ENCODE peak calls at places on chromosomes 11 and 22, in five cellular contexts. X is substantia nigra, C is Peyer's patch, T is ELR, V is A549. G is an unnamed sample.

GRCh38 chr22:42764895-42765363 is 44.3 kb upstream of the A4GALT start:
- DNase-seq in X (no peak), C (no peak), T (no peak), V (no peak), G (no peak)

GRCh38 chr11:123062892-123063395 is 1.0 kb upstream of the HSPA8 start:
- DNase-seq in X (no peak), C (no peak), T (peak), V (no peak), G (no peak)

GRCh38 chr22:36360871-36361383 is 26.8 kb downstream of the MYH9 start:
- DNase-seq in X (no peak), C (no peak), T (no peak), V (no peak), G (no peak)

GRCh38 chr11:115170133-115170815 is 333.9 kb downstream of the CADM1 start:
- DNase-seq in X (peak), C (no peak), T (peak), V (peak), G (no peak)

GRCh38 chr11:118241191-118242098 is 10.7 kb downstream of the MPZL3 start:
- DNase-seq in X (no peak), C (no peak), T (peak), V (no peak), G (no peak)

GRCh38 chr11:80285076-80285790 is 844.4 kb upstream of the TENM4 start:
- DNase-seq in X (no peak), C (no peak), T (no peak), V (no peak), G (no peak)

GRCh38 chr11:120929664-120930154 is 94.2 kb upstream of the TBCEL start:
- DNase-seq in X (peak), C (no peak), T (peak), V (peak), G (peak)

GRCh38 chr11:23730307-23730998 is 766.4 kb upstream of the LUZP2 start:
- DNase-seq in X (no peak), C (no peak), T (no peak), V (no peak), G (no peak)

GRCh38 chr22:49959782-49960158 is 802 bp upstream of the PIM3 start:
- DNase-seq in X (no peak), C (peak), T (peak), V (peak), G (no peak)

GRCh38 chr11:65471410-65471762 is 27.5 kb upstream of the MALAT1 start:
- DNase-seq in X (peak), C (peak), T (peak), V (peak), G (no peak)

GRCh38 chr22:22446527-22446926 is 62.0 kb downstream of the ZNF280B start:
- DNase-seq in X (no peak), C (no peak), T (no peak), V (no peak), G (no peak)

GRCh38 chr11:58786693-58787092 is 55.0 kb upstream of the GLYAT start:
- DNase-seq in X (no peak), C (no peak), T (peak), V (no peak), G (no peak)

GRCh38 chr11:58000699-58001098 is 23.0 kb upstream of the OR9Q1 start:
- DNase-seq in X (no peak), C (no peak), T (no peak), V (no peak), G (no peak)

GRCh38 chr22:44578115-44578457 is 80.1 kb upstream of the RTL6 start:
- DNase-seq in X (no peak), C (no peak), T (no peak), V (no peak), G (no peak)

GRCh38 chr22:42847110-42847509 is 10.0 kb downstream of the ARFGAP3 start:
- DNase-seq in X (no peak), C (no peak), T (no peak), V (no peak), G (no peak)

GRCh38 chr22:42116848-42117424 is 13.7 kb downstream of the CYP2D6 start:
- DNase-seq in X (no peak), C (no peak), T (no peak), V (no peak), G (no peak)

GRCh38 chr11:93642416-93642815 is 19.1 kb upstream of the CEP295 start:
- DNase-seq in X (no peak), C (no peak), T (no peak), V (no peak), G (no peak)

GRCh38 chr11:63822438-63822837 is 9.2 kb downstream of the SPINDOC start:
- DNase-seq in X (no peak), C (no peak), T (no peak), V (no peak), G (no peak)

GRCh38 chr11:72228229-72228843 is 3.8 kb downstream of the INPPL1 start:
- DNase-seq in X (no peak), C (no peak), T (no peak), V (no peak), G (no peak)

GRCh38 chr22:22928666-22929380 is 41.2 kb downstream of the IGLL5 start:
- DNase-seq in X (no peak), C (no peak), T (peak), V (no peak), G (no peak)

GRCh38 chr11:5265832-5266231 is 3.9 kb downstream of the HBE1 start:
- DNase-seq in X (no peak), C (no peak), T (no peak), V (no peak), G (no peak)

GRCh38 chr22:36010090-36010489 is 18.5 kb downstream of the RBFOX2 start:
- DNase-seq in X (no peak), C (no peak), T (no peak), V (no peak), G (no peak)

GRCh38 chr11:126631399-126631798 is 275.9 kb downstream of the ST3GAL4 start:
- DNase-seq in X (no peak), C (no peak), T (no peak), V (no peak), G (no peak)

GRCh38 chr11:29780756-29781155 is 236.1 kb downstream of the KCNA4 start:
- DNase-seq in X (no peak), C (no peak), T (no peak), V (no peak), G (no peak)

GRCh38 chr11:12707500-12707880 is 33.3 kb downstream of the TEAD1 start:
- DNase-seq in X (no peak), C (no peak), T (no peak), V (no peak), G (no peak)

GRCh38 chr11:58837707-58838388 is 6.7 kb downstream of the GLYATL2 start:
- DNase-seq in X (no peak), C (no peak), T (no peak), V (no peak), G (no peak)

GRCh38 chr11:58856806-58857205 is 12.3 kb upstream of the GLYATL2 start:
- DNase-seq in X (no peak), C (no peak), T (no peak), V (no peak), G (no peak)

GRCh38 chr22:23071163-23072034 is 1.1 kb downstream of the GNAZ start:
- DNase-seq in X (no peak), C (peak), T (no peak), V (no peak), G (no peak)